ENCODE peak calls at places on chromosome 21, in five cellular contexts. One of them, this sample, is unnamed.

GRCh38 chr21:43712268-43712942 is 6.5 kb upstream of the PDXK start:
- DNase-seq in transverse colon: peak; percentile 89
- DNase-seq in left colon: peak; percentile 93
- DNase-seq in activated CD8-positive, alpha-beta memory T cell treated with anti-CD3 and anti-CD28 coated beads, Interleukin-2, amount 50 U/mL, for 48 hours: no peak
- DNase-seq in astrocyte of the cerebellum: no peak
- DNase-seq in this sample: peak; percentile 93

GRCh38 chr21:17869115-17869514 is 50.0 kb upstream of the C21orf91 start:
- DNase-seq in astrocyte of the cerebellum: no peak
- DNase-seq in activated CD8-positive, alpha-beta memory T cell treated with anti-CD3 and anti-CD28 coated beads, Interleukin-2, amount 50 U/mL, for 48 hours: no peak
- DNase-seq in left colon: no peak
- DNase-seq in transverse colon: no peak
- DNase-seq in this sample: no peak

GRCh38 chr21:16029065-16029464 is 299.3 kb downstream of the USP25 start:
- DNase-seq in transverse colon: no peak
- DNase-seq in left colon: no peak
- DNase-seq in activated CD8-positive, alpha-beta memory T cell treated with anti-CD3 and anti-CD28 coated beads, Interleukin-2, amount 50 U/mL, for 48 hours: no peak
- DNase-seq in astrocyte of the cerebellum: no peak
- DNase-seq in this sample: no peak

GRCh38 chr21:32645261-32646182 is 33.3 kb upstream of the CFAP298 start:
- DNase-seq in astrocyte of the cerebellum: no peak
- DNase-seq in transverse colon: no peak
- DNase-seq in left colon: no peak
- DNase-seq in activated CD8-positive, alpha-beta memory T cell treated with anti-CD3 and anti-CD28 coated beads, Interleukin-2, amount 50 U/mL, for 48 hours: no peak
- DNase-seq in this sample: no peak

GRCh38 chr21:26958792-26959191 is 8.1 kb downstream of the ADAMTS5 start:
- DNase-seq in activated CD8-positive, alpha-beta memory T cell treated with anti-CD3 and anti-CD28 coated beads, Interleukin-2, amount 50 U/mL, for 48 hours: no peak
- DNase-seq in astrocyte of the cerebellum: no peak
- DNase-seq in transverse colon: no peak
- DNase-seq in left colon: no peak
- DNase-seq in this sample: no peak

GRCh38 chr21:37914211-37914900 is 1.9 kb downstream of the KCNJ6 start:
- DNase-seq in activated CD8-positive, alpha-beta memory T cell treated with anti-CD3 and anti-CD28 coated beads, Interleukin-2, amount 50 U/mL, for 48 hours: peak; percentile 53
- DNase-seq in transverse colon: no peak
- DNase-seq in left colon: no peak
- DNase-seq in astrocyte of the cerebellum: no peak
- DNase-seq in this sample: no peak

GRCh38 chr21:40683349-40683748 is 163.6 kb downstream of the DSCAM start:
- DNase-seq in transverse colon: no peak
- DNase-seq in astrocyte of the cerebellum: no peak
- DNase-seq in left colon: no peak
- DNase-seq in activated CD8-positive, alpha-beta memory T cell treated with anti-CD3 and anti-CD28 coated beads, Interleukin-2, amount 50 U/mL, for 48 hours: no peak
- DNase-seq in this sample: no peak

GRCh38 chr21:41364308-41364707 is 2.5 kb downstream of the MX2 start:
- DNase-seq in activated CD8-positive, alpha-beta memory T cell treated with anti-CD3 and anti-CD28 coated beads, Interleukin-2, amount 50 U/mL, for 48 hours: no peak
- DNase-seq in left colon: no peak
- DNase-seq in astrocyte of the cerebellum: no peak
- DNase-seq in transverse colon: no peak
- DNase-seq in this sample: no peak

GRCh38 chr21:30541764-30542163 is at the start of gene KRTAP19-6:
- DNase-seq in astrocyte of the cerebellum: no peak
- DNase-seq in activated CD8-positive, alpha-beta memory T cell treated with anti-CD3 and anti-CD28 coated beads, Interleukin-2, amount 50 U/mL, for 48 hours: no peak
- DNase-seq in transverse colon: no peak
- DNase-seq in left colon: no peak
- DNase-seq in this sample: no peak

GRCh38 chr21:44337941-44338895 is 972 bp downstream of the CFAP410 start:
- DNase-seq in transverse colon: peak; percentile 70
- DNase-seq in astrocyte of the cerebellum: peak; percentile 8
- DNase-seq in left colon: peak; percentile 82
- DNase-seq in activated CD8-positive, alpha-beta memory T cell treated with anti-CD3 and anti-CD28 coated beads, Interleukin-2, amount 50 U/mL, for 48 hours: no peak
- DNase-seq in this sample: peak; percentile 25

GRCh38 chr21:39385299-39386145 is 36.6 kb upstream of the HMGN1 start:
- DNase-seq in transverse colon: peak; percentile 90
- DNase-seq in astrocyte of the cerebellum: peak; percentile 47
- DNase-seq in activated CD8-positive, alpha-beta memory T cell treated with anti-CD3 and anti-CD28 coated beads, Interleukin-2, amount 50 U/mL, for 48 hours: peak; percentile 83
- DNase-seq in left colon: peak; percentile 92
- DNase-seq in this sample: peak; percentile 31

GRCh38 chr21:32726742-32727477 is 903 bp downstream of the SYNJ1 start:
- DNase-seq in transverse colon: peak; percentile 42
- DNase-seq in left colon: peak; percentile 37
- DNase-seq in astrocyte of the cerebellum: no peak
- DNase-seq in activated CD8-positive, alpha-beta memory T cell treated with anti-CD3 and anti-CD28 coated beads, Interleukin-2, amount 50 U/mL, for 48 hours: no peak
- DNase-seq in this sample: no peak

GRCh38 chr21:35342440-35342839 is 293.3 kb upstream of the RUNX1 start:
- DNase-seq in transverse colon: no peak
- DNase-seq in activated CD8-positive, alpha-beta memory T cell treated with anti-CD3 and anti-CD28 coated beads, Interleukin-2, amount 50 U/mL, for 48 hours: no peak
- DNase-seq in left colon: no peak
- DNase-seq in astrocyte of the cerebellum: no peak
- DNase-seq in this sample: no peak

GRCh38 chr21:46564391-46564790 is 40.5 kb downstream of the S100B start:
- DNase-seq in transverse colon: no peak
- DNase-seq in activated CD8-positive, alpha-beta memory T cell treated with anti-CD3 and anti-CD28 coated beads, Interleukin-2, amount 50 U/mL, for 48 hours: no peak
- DNase-seq in left colon: no peak
- DNase-seq in astrocyte of the cerebellum: no peak
- DNase-seq in this sample: no peak

GRCh38 chr21:40179167-40179566 is 311.9 kb downstream of the PCP4 start:
- DNase-seq in transverse colon: no peak
- DNase-seq in left colon: no peak
- DNase-seq in activated CD8-positive, alpha-beta memory T cell treated with anti-CD3 and anti-CD28 coated beads, Interleukin-2, amount 50 U/mL, for 48 hours: no peak
- DNase-seq in astrocyte of the cerebellum: peak; percentile 41
- DNase-seq in this sample: no peak

GRCh38 chr21:44872266-44872567 is 1.3 kb downstream of the PTTG1IP start:
- DNase-seq in left colon: no peak
- DNase-seq in transverse colon: no peak
- DNase-seq in astrocyte of the cerebellum: no peak
- DNase-seq in activated CD8-positive, alpha-beta memory T cell treated with anti-CD3 and anti-CD28 coated beads, Interleukin-2, amount 50 U/mL, for 48 hours: no peak
- DNase-seq in this sample: no peak

GRCh38 chr21:36535618-36536241 is 55.8 kb upstream of the CLDN14 start:
- DNase-seq in activated CD8-positive, alpha-beta memory T cell treated with anti-CD3 and anti-CD28 coated beads, Interleukin-2, amount 50 U/mL, for 48 hours: no peak
- DNase-seq in transverse colon: no peak
- DNase-seq in left colon: no peak
- DNase-seq in astrocyte of the cerebellum: no peak
- DNase-seq in this sample: no peak

GRCh38 chr21:28516996-28517592 is 475.6 kb downstream of the LTN1 start:
- DNase-seq in activated CD8-positive, alpha-beta memory T cell treated with anti-CD3 and anti-CD28 coated beads, Interleukin-2, amount 50 U/mL, for 48 hours: peak; percentile 75
- DNase-seq in astrocyte of the cerebellum: no peak
- DNase-seq in left colon: peak; percentile 43
- DNase-seq in transverse colon: peak; percentile 67
- DNase-seq in this sample: no peak

GRCh38 chr21:36692125-36692843 is 6.6 kb upstream of the SIM2 start:
- DNase-seq in astrocyte of the cerebellum: no peak
- DNase-seq in left colon: no peak
- DNase-seq in transverse colon: no peak
- DNase-seq in activated CD8-positive, alpha-beta memory T cell treated with anti-CD3 and anti-CD28 coated beads, Interleukin-2, amount 50 U/mL, for 48 hours: peak; percentile 51
- DNase-seq in this sample: no peak

GRCh38 chr21:42574234-42575027 is 60.8 kb downstream of the SLC37A1 start:
- DNase-seq in left colon: peak; percentile 5
- DNase-seq in transverse colon: peak; percentile 9
- DNase-seq in activated CD8-positive, alpha-beta memory T cell treated with anti-CD3 and anti-CD28 coated beads, Interleukin-2, amount 50 U/mL, for 48 hours: peak; percentile 45
- DNase-seq in astrocyte of the cerebellum: no peak
- DNase-seq in this sample: no peak